ENCODE peak calls at places on chromosome 19, in nine cellular contexts. One of them, this sample, is unnamed. For H3K36me3, the result is how much of the 10 kb centered on the place peaks cover.

GRCh38 chr19:29206453-29206852 is 6.5 kb downstream of the UQCRFS1 start:
- DNase-seq in K562: no peak
- DNase-seq in thoracic aorta: no peak
- DNase-seq in kidney: no peak
- DNase-seq in GM23248: no peak
- DNase-seq in mucosa of descending colon: no peak
- DNase-seq in CD8-positive, alpha-beta memory T cell: no peak
- DNase-seq in PC-9: no peak
- DNase-seq in prostate gland: no peak
- DNase-seq in this sample: no peak

GRCh38 chr19:50423279-50424113 is 4.8 kb downstream of the SPIB start:
- DNase-seq in K562: no peak
- DNase-seq in thoracic aorta: no peak
- DNase-seq in kidney: no peak
- DNase-seq in GM23248: no peak
- DNase-seq in mucosa of descending colon: no peak
- DNase-seq in CD8-positive, alpha-beta memory T cell: no peak
- DNase-seq in PC-9: no peak
- DNase-seq in prostate gland: no peak
- DNase-seq in this sample: no peak

GRCh38 chr19:50975766-50976165 is 6.4 kb upstream of the KLK6 start:
- DNase-seq in K562: no peak
- DNase-seq in thoracic aorta: no peak
- DNase-seq in kidney: no peak
- DNase-seq in GM23248: no peak
- DNase-seq in mucosa of descending colon: no peak
- DNase-seq in CD8-positive, alpha-beta memory T cell: no peak
- DNase-seq in PC-9: peak
- DNase-seq in prostate gland: peak
- DNase-seq in this sample: peak

GRCh38 chr19:17687141-17687856 is 855 bp downstream of the UNC13A start:
- DNase-seq in K562: no peak
- DNase-seq in thoracic aorta: no peak
- DNase-seq in kidney: no peak
- DNase-seq in GM23248: no peak
- DNase-seq in mucosa of descending colon: no peak
- DNase-seq in CD8-positive, alpha-beta memory T cell: no peak
- DNase-seq in PC-9: no peak
- DNase-seq in prostate gland: no peak
- DNase-seq in this sample: peak

GRCh38 chr19:4310247-4311121 is 6.1 kb downstream of the FSD1 start:
- DNase-seq in K562: peak
- DNase-seq in thoracic aorta: no peak
- DNase-seq in kidney: no peak
- DNase-seq in GM23248: no peak
- DNase-seq in mucosa of descending colon: no peak
- DNase-seq in CD8-positive, alpha-beta memory T cell: no peak
- DNase-seq in PC-9: peak
- DNase-seq in prostate gland: no peak
- DNase-seq in this sample: peak

GRCh38 chr19:57363734-57364181 is 407 bp downstream of the TRAPPC2B start:
- DNase-seq in K562: no peak
- DNase-seq in thoracic aorta: no peak
- DNase-seq in kidney: no peak
- DNase-seq in GM23248: peak
- DNase-seq in mucosa of descending colon: no peak
- DNase-seq in CD8-positive, alpha-beta memory T cell: no peak
- DNase-seq in PC-9: no peak
- DNase-seq in prostate gland: no peak
- DNase-seq in this sample: no peak

GRCh38 chr19:52622261-52622660 is 15.9 kb downstream of the ZNF83 start:
- DNase-seq in K562: no peak
- DNase-seq in thoracic aorta: no peak
- DNase-seq in kidney: no peak
- DNase-seq in GM23248: no peak
- DNase-seq in mucosa of descending colon: no peak
- DNase-seq in CD8-positive, alpha-beta memory T cell: no peak
- DNase-seq in PC-9: no peak
- DNase-seq in prostate gland: no peak
- DNase-seq in this sample: no peak

GRCh38 chr19:31181535-31181934 is 167.7 kb downstream of the TSHZ3 start:
- DNase-seq in K562: no peak
- DNase-seq in thoracic aorta: no peak
- DNase-seq in kidney: no peak
- DNase-seq in GM23248: no peak
- DNase-seq in mucosa of descending colon: no peak
- DNase-seq in CD8-positive, alpha-beta memory T cell: no peak
- DNase-seq in PC-9: no peak
- DNase-seq in prostate gland: no peak
- DNase-seq in this sample: no peak

GRCh38 chr19:41409288-41409687 is 11.7 kb downstream of the BCKDHA start:
- DNase-seq in K562: no peak
- DNase-seq in thoracic aorta: no peak
- DNase-seq in kidney: no peak
- DNase-seq in GM23248: peak
- DNase-seq in mucosa of descending colon: no peak
- DNase-seq in CD8-positive, alpha-beta memory T cell: no peak
- DNase-seq in PC-9: peak
- DNase-seq in prostate gland: peak
- DNase-seq in this sample: peak

GRCh38 chr19:651114-651818 is 11.6 kb downstream of the FGF22 start:
- DNase-seq in K562: peak
- DNase-seq in thoracic aorta: no peak
- DNase-seq in kidney: no peak
- DNase-seq in GM23248: no peak
- DNase-seq in mucosa of descending colon: no peak
- DNase-seq in CD8-positive, alpha-beta memory T cell: peak
- DNase-seq in PC-9: no peak
- DNase-seq in prostate gland: no peak
- DNase-seq in this sample: no peak
- H3K36me3 ChIP-seq in K562: half or more
- H3K36me3 ChIP-seq in thoracic aorta: half or more
- H3K36me3 ChIP-seq in kidney: under half
- H3K36me3 ChIP-seq in GM23248: under half
- H3K36me3 ChIP-seq in mucosa of descending colon: under half
- H3K36me3 ChIP-seq in CD8-positive, alpha-beta memory T cell: under half
- H3K36me3 ChIP-seq in PC-9: under half
- H3K36me3 ChIP-seq in prostate gland: under half
- H3K36me3 ChIP-seq in this sample: under half

GRCh38 chr19:919157-920050 is 2.3 kb downstream of the KISS1R start:
- DNase-seq in K562: no peak
- DNase-seq in thoracic aorta: no peak
- DNase-seq in kidney: no peak
- DNase-seq in GM23248: no peak
- DNase-seq in mucosa of descending colon: peak
- DNase-seq in CD8-positive, alpha-beta memory T cell: peak
- DNase-seq in PC-9: no peak
- DNase-seq in prostate gland: no peak
- DNase-seq in this sample: peak
- H3K36me3 ChIP-seq in K562: under half
- H3K36me3 ChIP-seq in thoracic aorta: under half
- H3K36me3 ChIP-seq in kidney: under half
- H3K36me3 ChIP-seq in GM23248: under half
- H3K36me3 ChIP-seq in mucosa of descending colon: under half
- H3K36me3 ChIP-seq in CD8-positive, alpha-beta memory T cell: under half
- H3K36me3 ChIP-seq in PC-9: under half
- H3K36me3 ChIP-seq in prostate gland: under half
- H3K36me3 ChIP-seq in this sample: under half

GRCh38 chr19:58552655-58553054 is 2.2 kb downstream of the CHMP2A start:
- DNase-seq in K562: no peak
- DNase-seq in thoracic aorta: no peak
- DNase-seq in kidney: no peak
- DNase-seq in GM23248: no peak
- DNase-seq in mucosa of descending colon: no peak
- DNase-seq in CD8-positive, alpha-beta memory T cell: no peak
- DNase-seq in PC-9: no peak
- DNase-seq in prostate gland: no peak
- DNase-seq in this sample: no peak

GRCh38 chr19:58551577-58552471 is 3.1 kb downstream of the CHMP2A start:
- DNase-seq in K562: no peak
- DNase-seq in thoracic aorta: no peak
- DNase-seq in kidney: no peak
- DNase-seq in GM23248: no peak
- DNase-seq in mucosa of descending colon: no peak
- DNase-seq in CD8-positive, alpha-beta memory T cell: no peak
- DNase-seq in PC-9: no peak
- DNase-seq in prostate gland: no peak
- DNase-seq in this sample: peak

GRCh38 chr19:58549664-58550361 is 5.1 kb downstream of the CHMP2A start:
- DNase-seq in K562: no peak
- DNase-seq in thoracic aorta: no peak
- DNase-seq in kidney: peak
- DNase-seq in GM23248: no peak
- DNase-seq in mucosa of descending colon: peak
- DNase-seq in CD8-positive, alpha-beta memory T cell: no peak
- DNase-seq in PC-9: no peak
- DNase-seq in prostate gland: no peak
- DNase-seq in this sample: no peak

GRCh38 chr19:58550362-58551122 is 4.4 kb downstream of the CHMP2A start:
- DNase-seq in K562: no peak
- DNase-seq in thoracic aorta: no peak
- DNase-seq in kidney: no peak
- DNase-seq in GM23248: no peak
- DNase-seq in mucosa of descending colon: peak
- DNase-seq in CD8-positive, alpha-beta memory T cell: no peak
- DNase-seq in PC-9: no peak
- DNase-seq in prostate gland: no peak
- DNase-seq in this sample: no peak

DNA sequence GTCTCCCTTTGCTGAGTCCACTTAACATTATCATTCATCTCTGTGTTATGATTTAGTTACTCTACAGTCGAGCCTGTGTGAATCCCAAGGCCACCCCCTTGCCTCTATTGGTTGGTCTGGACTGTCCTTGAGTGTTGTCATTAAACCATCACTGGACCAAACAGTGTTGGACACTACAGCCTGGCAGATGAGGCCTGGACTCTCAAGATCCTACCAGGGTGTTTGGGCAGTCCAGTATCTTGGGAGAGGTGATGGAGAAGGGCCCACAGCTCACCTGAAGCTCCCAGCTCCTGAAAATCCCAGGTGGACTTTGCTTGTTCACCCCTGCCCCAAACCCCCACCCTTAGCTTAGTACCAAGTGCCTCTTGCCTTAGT is 3.8 kb downstream of the CHMP2A start:
- DNase-seq in K562: no peak
- DNase-seq in thoracic aorta: no peak
- DNase-seq in kidney: no peak
- DNase-seq in GM23248: no peak
- DNase-seq in mucosa of descending colon: no peak
- DNase-seq in CD8-positive, alpha-beta memory T cell: no peak
- DNase-seq in PC-9: no peak
- DNase-seq in prostate gland: no peak
- DNase-seq in this sample: no peak
- H3K36me3 ChIP-seq in K562: half or more
- H3K36me3 ChIP-seq in thoracic aorta: half or more
- H3K36me3 ChIP-seq in kidney: under half
- H3K36me3 ChIP-seq in GM23248: under half
- H3K36me3 ChIP-seq in mucosa of descending colon: under half
- H3K36me3 ChIP-seq in CD8-positive, alpha-beta memory T cell: half or more
- H3K36me3 ChIP-seq in PC-9: under half
- H3K36me3 ChIP-seq in prostate gland: under half
- H3K36me3 ChIP-seq in this sample: half or more

DNA sequence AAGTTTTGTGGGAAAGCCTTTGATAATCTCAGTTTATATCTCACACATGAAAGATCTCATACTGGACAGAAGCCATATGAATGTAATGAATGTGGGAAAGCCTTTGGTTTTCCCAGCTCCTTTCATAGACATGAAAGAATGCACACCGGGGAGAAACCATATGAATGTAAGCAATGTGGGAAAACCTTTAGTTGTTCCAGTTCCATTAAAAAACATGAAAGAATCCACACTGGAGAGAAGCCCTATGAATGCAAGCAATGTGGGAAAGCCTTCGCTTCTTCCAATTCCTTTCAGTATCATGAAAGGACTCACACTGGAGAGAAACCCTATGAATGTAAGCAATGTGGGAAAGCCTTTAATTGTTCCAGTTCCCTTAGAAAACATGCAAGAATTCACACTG is 54.8 kb downstream of the ZNF627 start:
- DNase-seq in K562: no peak
- DNase-seq in thoracic aorta: no peak
- DNase-seq in kidney: no peak
- DNase-seq in GM23248: no peak
- DNase-seq in mucosa of descending colon: no peak
- DNase-seq in CD8-positive, alpha-beta memory T cell: no peak
- DNase-seq in PC-9: no peak
- DNase-seq in prostate gland: no peak
- DNase-seq in this sample: no peak
- H3K36me3 ChIP-seq in K562: under half
- H3K36me3 ChIP-seq in thoracic aorta: under half
- H3K36me3 ChIP-seq in kidney: under half
- H3K36me3 ChIP-seq in GM23248: under half
- H3K36me3 ChIP-seq in mucosa of descending colon: under half
- H3K36me3 ChIP-seq in CD8-positive, alpha-beta memory T cell: under half
- H3K36me3 ChIP-seq in PC-9: under half
- H3K36me3 ChIP-seq in prostate gland: under half
- H3K36me3 ChIP-seq in this sample: half or more

GRCh38 chr19:55677572-55678028 is 2.6 kb downstream of the EPN1 start:
- DNase-seq in K562: peak
- DNase-seq in thoracic aorta: no peak
- DNase-seq in kidney: peak
- DNase-seq in GM23248: no peak
- DNase-seq in mucosa of descending colon: no peak
- DNase-seq in CD8-positive, alpha-beta memory T cell: no peak
- DNase-seq in PC-9: no peak
- DNase-seq in prostate gland: no peak
- DNase-seq in this sample: no peak
- H3K36me3 ChIP-seq in K562: half or more
- H3K36me3 ChIP-seq in thoracic aorta: under half
- H3K36me3 ChIP-seq in kidney: under half
- H3K36me3 ChIP-seq in GM23248: under half
- H3K36me3 ChIP-seq in mucosa of descending colon: under half
- H3K36me3 ChIP-seq in CD8-positive, alpha-beta memory T cell: under half
- H3K36me3 ChIP-seq in PC-9: under half
- H3K36me3 ChIP-seq in prostate gland: under half
- H3K36me3 ChIP-seq in this sample: under half

GRCh38 chr19:48631254-48631653 is 5.9 kb downstream of the DBP start:
- DNase-seq in K562: no peak
- DNase-seq in thoracic aorta: no peak
- DNase-seq in kidney: no peak
- DNase-seq in GM23248: no peak
- DNase-seq in mucosa of descending colon: no peak
- DNase-seq in CD8-positive, alpha-beta memory T cell: no peak
- DNase-seq in PC-9: no peak
- DNase-seq in prostate gland: no peak
- DNase-seq in this sample: peak

GRCh38 chr19:48634036-48634342 is 3.2 kb downstream of the DBP start:
- DNase-seq in K562: no peak
- DNase-seq in thoracic aorta: no peak
- DNase-seq in kidney: no peak
- DNase-seq in GM23248: no peak
- DNase-seq in mucosa of descending colon: no peak
- DNase-seq in CD8-positive, alpha-beta memory T cell: no peak
- DNase-seq in PC-9: no peak
- DNase-seq in prostate gland: no peak
- DNase-seq in this sample: no peak

GRCh38 chr19:48634424-48635262 is 2.5 kb downstream of the DBP start:
- DNase-seq in K562: peak
- DNase-seq in thoracic aorta: peak
- DNase-seq in kidney: peak
- DNase-seq in GM23248: peak
- DNase-seq in mucosa of descending colon: peak
- DNase-seq in CD8-positive, alpha-beta memory T cell: peak
- DNase-seq in PC-9: peak
- DNase-seq in prostate gland: peak
- DNase-seq in this sample: peak

GRCh38 chr19:48633148-48634035 is 3.8 kb downstream of the DBP start:
- DNase-seq in K562: peak
- DNase-seq in thoracic aorta: no peak
- DNase-seq in kidney: peak
- DNase-seq in GM23248: peak
- DNase-seq in mucosa of descending colon: peak
- DNase-seq in CD8-positive, alpha-beta memory T cell: no peak
- DNase-seq in PC-9: no peak
- DNase-seq in prostate gland: no peak
- DNase-seq in this sample: peak

GRCh38 chr19:48632692-48633147 is 4.5 kb downstream of the DBP start:
- DNase-seq in K562: no peak
- DNase-seq in thoracic aorta: no peak
- DNase-seq in kidney: no peak
- DNase-seq in GM23248: peak
- DNase-seq in mucosa of descending colon: no peak
- DNase-seq in CD8-positive, alpha-beta memory T cell: no peak
- DNase-seq in PC-9: no peak
- DNase-seq in prostate gland: no peak
- DNase-seq in this sample: peak
- H3K36me3 ChIP-seq in K562: under half
- H3K36me3 ChIP-seq in thoracic aorta: under half
- H3K36me3 ChIP-seq in kidney: under half
- H3K36me3 ChIP-seq in GM23248: under half
- H3K36me3 ChIP-seq in mucosa of descending colon: under half
- H3K36me3 ChIP-seq in CD8-positive, alpha-beta memory T cell: under half
- H3K36me3 ChIP-seq in PC-9: under half
- H3K36me3 ChIP-seq in prostate gland: under half
- H3K36me3 ChIP-seq in this sample: under half

This sample was measured in endodermal cell.